ENCODE peak calls at places on chromosomes 2 and 18, in five cellular contexts. P is AG09309, B is glutamatergic neuron, K is WTC11, G is lower leg skin. W is an unnamed sample.
A peak's percentile ranks its signal among the peaks of the same experiment; 100 is the strongest.

GRCh38 chr2:37688771-37689468 is 17.5 kb upstream of the CDC42EP3 start:
- DNase-seq in P (no peak), B (no peak), K (no peak), G (no peak), W (peak; percentile 90)

GRCh38 chr2:239187464-239188253 is 213.2 kb downstream of the HDAC4 start:
- DNase-seq in P (no peak), B (peak; percentile 6), K (no peak), G (peak; percentile 60), W (no peak)

GRCh38 chr2:14942991-14943390 is 310.5 kb downstream of the LRATD1 start:
- DNase-seq in P (no peak), B (no peak), K (no peak), G (no peak), W (no peak)

GRCh38 chr2:233165895-233166661 is 85.4 kb upstream of the ATG16L1 start:
- DNase-seq in P (peak; percentile 23), B (no peak), K (no peak), G (peak; percentile 91), W (peak; percentile 45)

GRCh38 chr2:197798187-197798586 is 6.2 kb upstream of the PLCL1 start:
- DNase-seq in P (no peak), B (peak; percentile 32), K (no peak), G (no peak), W (no peak)

GRCh38 chr2:237490009-237490804 is 3.2 kb downstream of the MLPH start:
- DNase-seq in P (no peak), B (no peak), K (no peak), G (no peak), W (no peak)

GRCh38 chr2:19675003-19675629 is 226.7 kb downstream of the TTC32 start:
- DNase-seq in P (no peak), B (no peak), K (no peak), G (no peak), W (no peak)

GRCh38 chr2:105442721-105443120 is 43.9 kb upstream of the FHL2 start:
- DNase-seq in P (no peak), B (no peak), K (no peak), G (no peak), W (no peak)

GRCh38 chr2:189287982-189288494 is 108.5 kb upstream of the COL5A2 start:
- DNase-seq in P (peak; percentile 73), B (no peak), K (no peak), G (no peak), W (peak; percentile 95)

GRCh38 chr2:160507046-160507407 is 13.4 kb upstream of the RBMS1 start:
- DNase-seq in P (no peak), B (no peak), K (no peak), G (no peak), W (no peak)

GRCh38 chr2:218959141-218959731 is at the start of gene CDK5R2:
- DNase-seq in P (peak; percentile 33), B (peak; percentile 96), K (peak; percentile 96), G (peak; percentile 85), W (peak; percentile 81)

GRCh38 chr2:4914551-4914950 is 777.6 kb upstream of the SOX11 start:
- DNase-seq in P (no peak), B (no peak), K (no peak), G (no peak), W (peak; percentile 87)

GRCh38 chr2:65227035-65227470 is 578 bp upstream of the ACTR2 start:
- DNase-seq in P (no peak), B (no peak), K (no peak), G (no peak), W (peak; percentile 48)

GRCh38 chr2:203112342-203112741 is 97.7 kb downstream of the NBEAL1 start:
- DNase-seq in P (no peak), B (no peak), K (no peak), G (no peak), W (no peak)

GRCh38 chr2:240893363-240893828 is 2.6 kb downstream of the MAB21L4 start:
- DNase-seq in P (no peak), B (no peak), K (no peak), G (no peak), W (no peak)

GRCh38 chr2:233051241-233052149 is 8.6 kb upstream of the INPP5D start:
- DNase-seq in P (no peak), B (no peak), K (peak; percentile 81), G (peak; percentile 92), W (peak; percentile 42)

GRCh38 chr2:20667151-20667530 is 197 bp downstream of the GDF7 start:
- DNase-seq in P (no peak), B (no peak), K (no peak), G (no peak), W (no peak)

GRCh38 chr2:114515901-114516300 is 73.5 kb downstream of the DPP10 start:
- DNase-seq in P (no peak), B (no peak), K (no peak), G (no peak), W (no peak)

GRCh38 chr2:10620481-10620880 is 69.3 kb downstream of the NOL10 start:
- DNase-seq in P (peak; percentile 59), B (no peak), K (no peak), G (no peak), W (peak; percentile 92)

DNA sequence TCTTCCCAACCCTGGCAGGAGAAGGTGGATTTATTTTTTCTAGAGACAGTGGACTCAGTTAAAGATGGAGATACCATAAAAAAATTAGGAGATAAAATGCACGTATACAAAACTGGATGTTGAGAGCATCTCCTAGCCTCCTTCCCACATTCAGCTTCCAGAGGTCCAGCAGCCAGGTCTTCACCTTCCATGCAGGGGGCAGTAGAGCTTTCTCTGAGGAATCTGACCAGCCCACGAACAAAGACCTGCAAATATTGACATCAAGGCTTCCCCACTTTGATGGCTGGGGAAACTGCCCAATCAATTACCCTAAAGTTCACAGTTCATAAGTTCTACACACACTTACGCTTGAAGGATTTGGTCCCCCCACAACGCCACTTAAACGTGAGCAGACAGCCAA is 24.5 kb downstream of the AQP4 start:
- DNase-seq in P (no peak), B (no peak), K (no peak), G (no peak), W (no peak)
- TF ChIP-seq CTCF in P (no peak), B (no peak), K (no peak), G (no peak), W (no peak)

GRCh38 chr2:182761903-182762302 is 45.8 kb downstream of the DNAJC10 start:
- DNase-seq in P (peak; percentile 53), B (no peak), K (no peak), G (no peak), W (peak; percentile 76)
- TF ChIP-seq CTCF in P (peak; percentile 18), B (no peak), K (no peak), G (no peak), W (peak; percentile 48)

GRCh38 chr2:60292242-60292641 is 261.2 kb downstream of the BCL11A start:
- DNase-seq in P (no peak), B (no peak), K (no peak), G (no peak), W (no peak)

GRCh38 chr2:60297296-60298010 is 256.0 kb downstream of the BCL11A start:
- DNase-seq in P (no peak), B (no peak), K (peak; percentile 80), G (peak; percentile 88), W (no peak)

GRCh38 chr2:60295591-60295962 is 257.9 kb downstream of the BCL11A start:
- DNase-seq in P (no peak), B (no peak), K (peak; percentile 34), G (no peak), W (no peak)

GRCh38 chr2:60296219-60296955 is 257.1 kb downstream of the BCL11A start:
- DNase-seq in P (no peak), B (no peak), K (no peak), G (no peak), W (no peak)

DNA sequence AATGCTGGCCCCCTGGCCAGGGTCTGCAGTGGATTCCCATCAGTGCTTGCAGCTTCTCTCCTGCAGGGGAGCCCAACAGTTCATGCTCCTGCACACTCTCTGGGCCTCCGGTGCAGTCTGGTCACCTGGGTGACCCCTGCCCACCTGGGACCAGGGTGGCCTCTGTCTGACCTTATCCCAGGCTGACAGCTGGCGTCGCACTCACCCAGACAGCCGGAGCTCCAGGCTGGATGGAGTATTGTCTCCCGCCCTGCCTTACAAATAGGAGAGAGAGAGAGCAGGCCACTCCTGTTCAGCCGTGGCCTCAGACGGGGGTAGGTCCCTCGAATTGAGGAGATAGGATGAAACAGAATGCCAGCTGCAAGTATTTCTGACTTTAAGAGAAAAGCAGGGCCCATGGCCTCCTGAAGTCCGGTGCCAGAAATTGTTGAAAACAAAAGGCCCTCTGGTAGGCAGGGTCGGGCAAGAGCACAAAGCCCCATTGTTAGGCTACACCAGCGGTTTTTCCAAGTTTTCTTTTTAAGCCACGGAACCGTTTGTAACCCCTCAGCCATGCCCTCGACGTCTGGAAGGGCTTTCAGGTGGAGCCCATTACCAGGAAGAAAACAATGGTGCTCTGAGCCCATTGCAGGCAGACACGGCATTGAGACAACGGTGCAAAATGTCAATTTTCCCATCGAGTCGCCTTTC is 258.4 kb downstream of the BCL11A start:
- DNase-seq in P (no peak), B (peak; percentile 32), K (no peak), G (no peak), W (no peak)
- TF ChIP-seq CTCF in P (no peak), B (no peak), K (no peak), G (no peak), W (no peak)

GRCh38 chr2:2939078-2939795 is 438.4 kb downstream of the EIPR1 start:
- DNase-seq in P (no peak), B (no peak), K (no peak), G (no peak), W (no peak)

GRCh38 chr2:2940702-2941655 is 436.6 kb downstream of the EIPR1 start:
- DNase-seq in P (no peak), B (no peak), K (no peak), G (no peak), W (no peak)

GRCh38 chr2:2940061-2940460 is 437.6 kb downstream of the EIPR1 start:
- DNase-seq in P (no peak), B (no peak), K (no peak), G (no peak), W (no peak)

GRCh38 chr2:2942906-2943305 is 434.7 kb downstream of the EIPR1 start:
- DNase-seq in P (no peak), B (no peak), K (no peak), G (no peak), W (no peak)

DNA sequence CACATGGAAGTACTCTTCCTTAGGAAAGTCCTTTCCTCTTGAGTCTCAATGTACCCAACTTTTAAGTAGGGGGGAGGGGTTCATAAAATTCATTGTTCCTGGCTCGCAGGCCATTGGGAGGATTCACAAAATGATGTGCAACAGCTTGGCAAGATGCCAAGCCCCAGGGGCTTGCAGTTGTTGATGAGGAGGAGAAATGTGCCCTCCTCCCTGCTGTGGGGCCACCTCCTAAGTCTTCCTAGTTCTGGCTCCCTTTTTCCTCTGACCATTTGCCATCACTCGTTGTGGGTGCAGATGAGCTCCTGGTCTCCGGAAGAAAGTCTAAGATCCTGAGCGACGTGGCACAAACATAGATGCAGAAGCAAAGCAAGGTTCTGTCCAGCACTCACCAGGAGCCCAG is 435.4 kb downstream of the EIPR1 start:
- DNase-seq in P (no peak), B (no peak), K (no peak), G (no peak), W (no peak)
- TF ChIP-seq CTCF in P (no peak), B (no peak), K (no peak), G (no peak), W (no peak)

DNA sequence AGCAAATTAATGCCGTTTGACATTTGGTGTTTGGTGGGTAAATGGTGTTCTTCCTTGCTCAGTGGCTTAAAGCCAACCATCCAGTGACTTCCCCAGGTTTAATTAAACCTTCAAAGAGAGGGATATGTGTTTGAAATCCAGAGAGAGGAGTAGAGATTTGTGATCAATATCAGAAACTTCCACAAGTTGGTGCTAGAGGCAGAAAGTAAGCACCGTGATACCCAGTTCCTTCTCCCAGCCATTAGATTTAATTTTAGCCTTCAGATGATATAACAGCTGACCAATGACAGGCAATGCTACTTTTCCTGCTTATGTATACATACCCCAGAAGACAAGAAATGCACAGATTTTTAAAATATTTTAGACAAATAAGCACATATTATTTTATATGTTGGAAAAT is 398.5 kb downstream of the CDH2 start:
- DNase-seq in P (no peak), B (no peak), K (no peak), G (no peak), W (peak; percentile 73)
- TF ChIP-seq CTCF in P (peak; percentile 73), B (no peak), K (no peak), G (no peak), W (peak; percentile 86)